ENCODE peak calls at places on chromosomes 11 and 22, in four cellular contexts. One of them, this sample, is unnamed.

GRCh38 chr11:105148241-105148640 is 8.7 kb upstream of the CARD18 start:
- DNase-seq in K562: no peak
- DNase-seq in HepG2: no peak
- DNase-seq in A549: no peak
- DNase-seq in this sample: no peak

GRCh38 chr11:1484716-1485503 is 1.7 kb downstream of the MOB2 start:
- DNase-seq in A549: no peak
- DNase-seq in HepG2: no peak
- DNase-seq in K562: peak
- DNase-seq in this sample: no peak

GRCh38 chr11:28043930-28044709 is 63.8 kb downstream of the KIF18A start:
- DNase-seq in A549: peak
- DNase-seq in K562: no peak
- DNase-seq in HepG2: no peak
- DNase-seq in this sample: no peak

GRCh38 chr11:701741-702513 is 4.1 kb upstream of the EPS8L2 start:
- DNase-seq in K562: no peak
- DNase-seq in A549: no peak
- DNase-seq in HepG2: no peak
- DNase-seq in this sample: no peak

GRCh38 chr11:92226331-92227232 is 2.0 kb downstream of the FAT3 start:
- DNase-seq in A549: no peak
- DNase-seq in K562: no peak
- DNase-seq in HepG2: no peak
- DNase-seq in this sample: no peak

GRCh38 chr11:70824590-70825300 is 426.4 kb downstream of the CTTN start:
- DNase-seq in K562: no peak
- DNase-seq in HepG2: no peak
- DNase-seq in A549: no peak
- DNase-seq in this sample: no peak

GRCh38 chr11:57735655-57736298 is 5.5 kb upstream of the SELENOH start:
- DNase-seq in A549: no peak
- DNase-seq in K562: no peak
- DNase-seq in HepG2: no peak
- DNase-seq in this sample: no peak

GRCh38 chr11:3000032-3000961 is 8.2 kb upstream of the NAP1L4 start:
- DNase-seq in A549: no peak
- DNase-seq in K562: no peak
- DNase-seq in HepG2: no peak
- DNase-seq in this sample: no peak

GRCh38 chr11:124329787-124330478 is 9.9 kb upstream of the OR8D2 start:
- DNase-seq in A549: no peak
- DNase-seq in HepG2: no peak
- DNase-seq in K562: no peak
- DNase-seq in this sample: peak

GRCh38 chr11:12280838-12281565 is 96.4 kb upstream of the PARVA start:
- DNase-seq in A549: no peak
- DNase-seq in K562: no peak
- DNase-seq in HepG2: no peak
- DNase-seq in this sample: no peak

GRCh38 chr11:95883381-95883780 is 40.5 kb downstream of the MTMR2 start:
- DNase-seq in HepG2: no peak
- DNase-seq in A549: no peak
- DNase-seq in K562: no peak
- DNase-seq in this sample: no peak

GRCh38 chr11:65860278-65861164 is at the start of gene MUS81:
- DNase-seq in A549: peak
- DNase-seq in K562: peak
- DNase-seq in HepG2: peak
- DNase-seq in this sample: peak

GRCh38 chr22:30253205-30253852 is 6.8 kb upstream of the LIF start:
- DNase-seq in K562: no peak
- DNase-seq in A549: peak
- DNase-seq in HepG2: no peak
- DNase-seq in this sample: no peak

GRCh38 chr11:102332611-102332994 is 14.4 kb upstream of the BIRC2 start:
- DNase-seq in A549: no peak
- DNase-seq in K562: no peak
- DNase-seq in HepG2: no peak
- DNase-seq in this sample: no peak

GRCh38 chr22:19127329-19128008 is 3.6 kb upstream of the TSSK2 start:
- DNase-seq in K562: no peak
- DNase-seq in A549: no peak
- DNase-seq in HepG2: no peak
- DNase-seq in this sample: no peak

GRCh38 chr11:29005401-29005980 is 897.3 kb downstream of the METTL15 start:
- DNase-seq in K562: no peak
- DNase-seq in HepG2: peak
- DNase-seq in A549: no peak
- DNase-seq in this sample: no peak

GRCh38 chr11:96141649-96142048 is 201.3 kb downstream of the MAML2 start:
- DNase-seq in HepG2: no peak
- DNase-seq in A549: no peak
- DNase-seq in K562: no peak
- DNase-seq in this sample: no peak

GRCh38 chr11:18001191-18001590 is 11.7 kb downstream of the SERGEF start:
- DNase-seq in HepG2: no peak
- DNase-seq in K562: no peak
- DNase-seq in A549: no peak
- DNase-seq in this sample: no peak

GRCh38 chr11:134366279-134366678 is 34.5 kb downstream of the GLB1L2 start:
- DNase-seq in HepG2: no peak
- DNase-seq in K562: no peak
- DNase-seq in A549: no peak
- DNase-seq in this sample: no peak

GRCh38 chr22:33272180-33272579 is 214.0 kb upstream of the SYN3 start:
- DNase-seq in A549: no peak
- DNase-seq in HepG2: peak
- DNase-seq in K562: no peak
- DNase-seq in this sample: no peak

GRCh38 chr22:33272866-33273265 is 214.7 kb upstream of the SYN3 start:
- DNase-seq in A549: no peak
- DNase-seq in HepG2: no peak
- DNase-seq in K562: no peak
- DNase-seq in this sample: peak

GRCh38 chr22:33274941-33275443 is 216.8 kb upstream of the SYN3 start:
- DNase-seq in K562: no peak
- DNase-seq in HepG2: no peak
- DNase-seq in A549: no peak
- DNase-seq in this sample: no peak

GRCh38 chr22:33271390-33272161 is 213.4 kb upstream of the SYN3 start:
- DNase-seq in A549: no peak
- DNase-seq in HepG2: no peak
- DNase-seq in K562: no peak
- DNase-seq in this sample: peak

GRCh38 chr22:33274214-33274828 is 216.1 kb upstream of the SYN3 start:
- DNase-seq in A549: no peak
- DNase-seq in K562: peak
- DNase-seq in HepG2: peak
- DNase-seq in this sample: no peak
- TF ChIP-seq JUNB in A549: no peak
- TF ChIP-seq JUNB in K562: no peak
- TF ChIP-seq JUNB in HepG2: no peak
- TF ChIP-seq JUNB in this sample: no peak

GRCh38 chr22:32395107-32395506 is 16.9 kb downstream of the RTCB start:
- DNase-seq in HepG2: no peak
- DNase-seq in K562: no peak
- DNase-seq in A549: no peak
- DNase-seq in this sample: no peak

GRCh38 chr22:32385681-32386080 is 26.4 kb downstream of the RTCB start:
- DNase-seq in HepG2: no peak
- DNase-seq in K562: no peak
- DNase-seq in A549: no peak
- DNase-seq in this sample: no peak

DNA sequence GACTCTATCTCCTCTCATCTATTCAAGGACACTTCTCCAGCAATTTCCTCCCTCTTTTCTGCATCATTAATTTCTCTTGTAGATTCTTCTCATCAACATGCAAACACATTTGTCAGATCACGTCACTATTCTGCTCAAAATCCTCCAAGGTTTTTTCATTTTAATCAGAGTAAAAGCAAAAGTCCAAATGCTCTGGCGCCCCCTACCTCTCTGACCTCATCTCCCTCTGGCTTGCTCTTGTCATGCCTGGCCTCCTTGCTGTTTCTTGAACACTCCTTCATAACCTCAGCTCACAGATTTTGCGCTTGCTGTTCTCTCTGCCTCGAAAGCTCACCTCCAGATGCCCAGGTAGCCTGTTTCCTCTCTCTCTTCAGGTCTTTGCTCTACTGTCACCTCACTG is 22.4 kb downstream of the RTCB start:
- DNase-seq in K562: no peak
- DNase-seq in HepG2: no peak
- DNase-seq in A549: no peak
- DNase-seq in this sample: no peak
- TF ChIP-seq POLR2AphosphoS2 in K562: no peak
- TF ChIP-seq POLR2AphosphoS2 in HepG2: no peak
- TF ChIP-seq POLR2AphosphoS2 in A549: no peak
- TF ChIP-seq POLR2AphosphoS2 in this sample: no peak

GRCh38 chr11:111303476-111303875 is 5.1 kb downstream of the POU2AF3 start:
- DNase-seq in A549: peak
- DNase-seq in K562: no peak
- DNase-seq in HepG2: peak
- DNase-seq in this sample: no peak

GRCh38 chr11:111300569-111300968 is 2.2 kb downstream of the POU2AF3 start:
- DNase-seq in HepG2: no peak
- DNase-seq in A549: no peak
- DNase-seq in K562: no peak
- DNase-seq in this sample: no peak

GRCh38 chr11:111302298-111302697 is 4.0 kb downstream of the POU2AF3 start:
- DNase-seq in HepG2: no peak
- DNase-seq in A549: no peak
- DNase-seq in K562: no peak
- DNase-seq in this sample: no peak

GRCh38 chr11:111301004-111301839 is 2.9 kb downstream of the POU2AF3 start:
- DNase-seq in A549: no peak
- DNase-seq in K562: no peak
- DNase-seq in HepG2: no peak
- DNase-seq in this sample: no peak

DNA sequence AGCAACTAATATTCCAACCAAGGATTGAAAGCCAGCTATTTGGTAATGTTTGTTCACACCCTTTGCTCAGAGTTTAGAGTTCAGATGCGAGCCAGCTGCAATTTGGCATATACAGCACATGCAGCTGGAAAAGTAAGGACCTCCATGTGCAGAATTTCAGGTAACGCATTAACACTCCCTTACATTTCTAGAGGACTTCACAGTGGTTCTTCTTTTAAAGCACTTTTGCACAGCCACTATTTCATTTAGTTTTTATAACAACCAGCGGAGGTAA is 3.4 kb downstream of the POU2AF3 start:
- DNase-seq in A549: no peak
- DNase-seq in HepG2: no peak
- DNase-seq in K562: no peak
- DNase-seq in this sample: no peak
- TF ChIP-seq JUNB in A549: no peak
- TF ChIP-seq JUNB in HepG2: no peak
- TF ChIP-seq JUNB in K562: no peak
- TF ChIP-seq JUNB in this sample: no peak

DNA sequence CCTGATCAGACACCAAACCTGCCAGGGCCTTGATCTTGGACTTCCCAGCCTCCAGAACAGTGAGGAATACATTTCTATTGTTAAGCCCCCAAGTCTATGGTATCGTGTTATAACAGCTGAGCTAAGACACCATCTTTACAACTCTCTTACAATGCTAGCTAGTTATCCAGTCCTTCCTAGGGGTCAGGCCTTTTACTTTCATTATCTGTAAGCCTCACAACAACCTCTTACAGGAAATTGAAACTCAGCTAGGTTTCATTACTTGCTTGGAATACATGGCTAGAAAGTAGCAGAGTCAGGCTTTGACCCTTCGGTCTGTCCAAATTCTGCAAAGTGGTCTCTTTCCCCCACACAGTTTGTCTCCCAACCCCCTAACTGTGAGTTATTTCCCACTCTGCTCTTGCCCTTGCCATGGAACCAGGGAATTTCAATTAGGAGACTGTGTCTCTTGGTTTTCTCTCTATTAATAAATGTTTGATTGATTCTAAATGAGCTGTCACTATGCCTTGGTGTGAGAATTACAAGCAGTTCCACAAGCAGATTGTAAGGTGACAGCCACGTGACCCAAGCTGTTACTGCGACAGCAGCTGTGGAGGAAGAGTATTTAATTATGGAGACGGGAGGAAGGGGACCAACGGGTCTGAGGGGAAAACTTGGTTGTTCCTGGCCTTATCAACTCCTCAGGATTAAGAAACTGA is 38.4 kb upstream of the CLMP start:
- DNase-seq in HepG2: no peak
- DNase-seq in K562: no peak
- DNase-seq in A549: no peak
- DNase-seq in this sample: peak
- TF ChIP-seq POLR2AphosphoS2 in HepG2: no peak
- TF ChIP-seq POLR2AphosphoS2 in K562: no peak
- TF ChIP-seq POLR2AphosphoS2 in A549: no peak
- TF ChIP-seq POLR2AphosphoS2 in this sample: no peak

GRCh38 chr11:69715446-69715845 is 11.6 kb upstream of the FGF19 start:
- DNase-seq in HepG2: no peak
- DNase-seq in K562: no peak
- DNase-seq in A549: no peak
- DNase-seq in this sample: no peak
- TF ChIP-seq JUNB in HepG2: no peak
- TF ChIP-seq JUNB in K562: no peak
- TF ChIP-seq JUNB in A549: no peak
- TF ChIP-seq JUNB in this sample: no peak

DNA sequence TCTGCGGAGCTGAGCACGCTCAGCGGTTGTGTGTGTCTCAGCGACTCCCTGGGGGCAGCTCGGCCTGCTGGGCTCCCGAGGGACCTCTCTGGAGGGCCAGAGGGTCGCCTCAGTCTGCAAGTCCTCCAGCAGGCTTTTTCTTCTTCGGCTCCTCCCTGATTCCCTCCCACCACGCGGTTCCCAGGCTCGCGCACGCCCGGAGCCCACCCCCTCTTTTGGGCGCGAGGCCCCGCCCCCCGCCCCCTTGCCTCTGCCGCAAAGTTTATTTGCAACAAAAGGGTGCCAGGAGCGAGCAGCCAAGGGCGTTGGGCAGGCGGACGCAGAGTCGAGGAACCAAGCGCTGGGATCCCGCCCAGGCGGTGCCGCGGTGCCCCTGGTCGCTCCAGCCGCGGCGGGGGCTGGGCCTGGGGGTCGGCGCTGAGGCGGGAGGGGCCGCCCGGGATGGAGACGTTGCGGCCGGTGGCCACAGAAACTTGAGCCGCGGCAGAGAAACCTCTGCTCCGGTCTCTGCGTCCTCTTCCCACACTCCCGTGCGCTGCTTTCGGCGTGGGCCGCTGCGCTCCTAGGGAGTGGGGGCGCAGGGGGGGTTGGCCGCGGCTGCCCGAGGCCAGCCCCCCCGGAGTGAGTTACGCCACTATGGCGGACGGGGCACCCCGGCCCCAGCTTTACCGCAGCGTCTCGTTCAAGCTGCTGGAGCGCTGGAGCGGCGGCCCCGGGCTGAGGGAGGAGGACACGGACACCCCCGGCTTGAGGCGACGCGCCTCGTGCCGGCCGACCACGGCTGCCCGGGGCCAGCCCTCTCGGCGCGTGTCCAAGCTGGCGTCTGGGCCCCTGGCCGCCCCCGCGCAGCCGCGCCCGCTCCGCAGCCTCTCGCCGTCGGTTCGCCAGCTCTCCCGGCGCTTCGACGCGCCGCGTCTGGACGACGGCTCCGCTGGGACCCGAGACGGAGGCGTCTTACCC is at the start of gene ARHGEF17:
- DNase-seq in A549: peak
- DNase-seq in K562: peak
- DNase-seq in HepG2: peak
- DNase-seq in this sample: no peak
- TF ChIP-seq POLR2AphosphoS2 in A549: no peak
- TF ChIP-seq POLR2AphosphoS2 in K562: no peak
- TF ChIP-seq POLR2AphosphoS2 in HepG2: no peak
- TF ChIP-seq POLR2AphosphoS2 in this sample: no peak

This sample was measured in GM12878.